ENCODE peak calls at places on chromosomes 3 and 15, in five cellular contexts. Q is activated CD4-positive, CD25-positive, alpha-beta regulatory T cell treated with anti-CD3 and anti-CD28 coated beads, Interleukin-2, amount 50 U/mL, for 16 hours; S is DMS153; Y is upper lobe of right lung; G is iris pigment epithelial cell. C is an unnamed sample.

GRCh38 chr3:150362515-150363302 is 45.4 kb upstream of the TSC22D2 start:
- DNase-seq in Q (no peak), S (no peak), Y (no peak), G (no peak), C (no peak)

GRCh38 chr3:148269816-148270215 is 427.9 kb upstream of the AGTR1 start:
- DNase-seq in Q (no peak), S (no peak), Y (no peak), G (peak), C (peak)

GRCh38 chr3:15197340-15198029 is 8.6 kb upstream of the CAPN7 start:
- DNase-seq in Q (no peak), S (no peak), Y (no peak), G (no peak), C (no peak)

GRCh38 chr3:28399196-28399595 is 50.6 kb upstream of the AZI2 start:
- DNase-seq in Q (no peak), S (no peak), Y (no peak), G (no peak), C (no peak)

GRCh38 chr3:122668930-122669730 is 11.5 kb upstream of the PARP14 start:
- DNase-seq in Q (no peak), S (no peak), Y (no peak), G (peak), C (peak)

GRCh38 chr3:42814914-42815507 is 5.8 kb downstream of the ACKR2 start:
- DNase-seq in Q (no peak), S (peak), Y (no peak), G (no peak), C (no peak)

GRCh38 chr3:20078194-20078709 is 38.0 kb downstream of the KAT2B start:
- DNase-seq in Q (no peak), S (no peak), Y (no peak), G (no peak), C (no peak)

GRCh38 chr3:57029383-57029782 is 31.1 kb upstream of the SPATA12 start:
- DNase-seq in Q (no peak), S (no peak), Y (no peak), G (no peak), C (no peak)

GRCh38 chr3:94092080-94092479 is 29.2 kb downstream of the NSUN3 start:
- DNase-seq in Q (no peak), S (no peak), Y (no peak), G (no peak), C (no peak)

GRCh38 chr3:40873456-40873855 is 325.8 kb upstream of the CTNNB1 start:
- DNase-seq in Q (no peak), S (no peak), Y (no peak), G (no peak), C (no peak)

GRCh38 chr3:71189480-71189879 is 394.0 kb downstream of the FOXP1 start:
- DNase-seq in Q (no peak), S (no peak), Y (no peak), G (peak), C (no peak)

GRCh38 chr3:150096700-150097587 is 126.2 kb upstream of the PFN2 start:
- DNase-seq in Q (no peak), S (no peak), Y (no peak), G (no peak), C (no peak)

GRCh38 chr3:151625057-151625456 is 108.7 kb upstream of the AADACL2 start:
- DNase-seq in Q (no peak), S (no peak), Y (no peak), G (no peak), C (no peak)

GRCh38 chr3:149971403-149972075 is 844 bp upstream of the PFN2 start:
- DNase-seq in Q (no peak), S (peak), Y (peak), G (peak), C (peak)

GRCh38 chr15:78910836-78911235 is 34.0 kb downstream of the CTSH start:
- DNase-seq in Q (no peak), S (no peak), Y (no peak), G (no peak), C (no peak)

GRCh38 chr3:52443268-52443610 is 1.7 kb downstream of the SEMA3G start:
- DNase-seq in Q (no peak), S (no peak), Y (no peak), G (no peak), C (no peak)

GRCh38 chr15:88487176-88487795 is 19.8 kb downstream of the MRPS11 start:
- DNase-seq in Q (no peak), S (no peak), Y (no peak), G (no peak), C (no peak)

GRCh38 chr15:78056714-78057269 is 20.7 kb downstream of the TBC1D2B start:
- DNase-seq in Q (no peak), S (no peak), Y (no peak), G (peak), C (no peak)

GRCh38 chr3:60147249-60147648 is 1097.4 kb upstream of the CFAP20DC start:
- DNase-seq in Q (no peak), S (no peak), Y (no peak), G (no peak), C (no peak)

GRCh38 chr15:40081691-40082194 is 26.9 kb downstream of the BMF start:
- DNase-seq in Q (no peak), S (no peak), Y (no peak), G (peak), C (no peak)

GRCh38 chr15:77473328-77473727 is 52.6 kb downstream of the HMG20A start:
- DNase-seq in Q (no peak), S (no peak), Y (no peak), G (no peak), C (no peak)

GRCh38 chr3:127954642-127955041 is 39.6 kb downstream of the KBTBD12 start:
- DNase-seq in Q (no peak), S (no peak), Y (peak), G (no peak), C (no peak)

GRCh38 chr3:103794656-103795055 is 1359.8 kb downstream of the ZPLD1 start:
- DNase-seq in Q (no peak), S (no peak), Y (no peak), G (no peak), C (no peak)

GRCh38 chr3:117408811-117409210 is 699.2 kb downstream of the TUSC7 start:
- DNase-seq in Q (no peak), S (no peak), Y (no peak), G (peak), C (no peak)

GRCh38 chr3:141000027-141000663 is 51.0 kb upstream of the SPSB4 start:
- DNase-seq in Q (no peak), S (peak), Y (peak), G (peak), C (no peak)

GRCh38 chr3:86865506-86865905 is 125.4 kb downstream of the VGLL3 start:
- DNase-seq in Q (no peak), S (no peak), Y (no peak), G (peak), C (no peak)

C was measured in skeletal muscle cell.